ENCODE peak calls at places on chromosomes 1 and 21, in four cellular contexts. L, K, Y and F are unnamed samples. For H3K27me3, the result is how much of the 10 kb centered on the place peaks cover.

GRCh38 chr1:72851597-72851996 is 569.3 kb upstream of the NEGR1 start:
- DNase-seq in Y (no peak), K (no peak), L (no peak), F (no peak)

GRCh38 chr1:89542345-89542744 is 17.7 kb downstream of the LRRC8B start:
- DNase-seq in L (no peak), K (no peak), Y (no peak), F (no peak)

GRCh38 chr1:116943438-116943837 is 33.7 kb downstream of the PTGFRN start:
- DNase-seq in K (no peak), Y (peak), L (no peak), F (no peak)

GRCh38 chr21:15134711-15135110 is 69.9 kb upstream of the NRIP1 start:
- DNase-seq in Y (no peak), L (no peak), K (no peak), F (no peak)

GRCh38 chr1:31627930-31628421 is 10.5 kb downstream of the HCRTR1 start:
- DNase-seq in L (no peak), K (peak), Y (no peak), F (no peak)

GRCh38 chr1:6867688-6868370 is 82.6 kb downstream of the CAMTA1 start:
- DNase-seq in K (no peak), Y (no peak), L (no peak), F (no peak)

GRCh38 chr1:59570524-59570923 is 244.2 kb upstream of the HOOK1 start:
- DNase-seq in K (no peak), L (no peak), Y (no peak), F (no peak)

GRCh38 chr1:27940297-27940696 is 5.5 kb downstream of the SMPDL3B start:
- DNase-seq in K (no peak), L (peak), Y (peak), F (peak)

GRCh38 chr1:116910379-116911165 is 856 bp downstream of the PTGFRN start:
- DNase-seq in K (peak), L (peak), Y (peak), F (peak)

GRCh38 chr1:30345525-30346145 is 377.8 kb downstream of the MATN1 start:
- DNase-seq in K (no peak), L (no peak), Y (no peak), F (no peak)

GRCh38 chr1:91549041-91549735 is 48.5 kb downstream of the CDC7 start:
- DNase-seq in K (no peak), Y (no peak), L (no peak), F (no peak)

GRCh38 chr1:216580538-216581057 is 142.6 kb downstream of the ESRRG start:
- DNase-seq in Y (no peak), L (no peak), K (no peak), F (no peak)

GRCh38 chr1:173206816-173207595 is at the start of gene TNFSF4:
- DNase-seq in Y (no peak), K (no peak), L (no peak), F (no peak)

GRCh38 chr1:185338719-185339622 is 21.9 kb upstream of the IVNS1ABP start:
- DNase-seq in K (no peak), L (no peak), Y (no peak), F (no peak)

GRCh38 chr1:6083801-6084467 is 38.2 kb downstream of the KCNAB2 start:
- DNase-seq in K (peak), Y (no peak), L (no peak), F (no peak)

GRCh38 chr21:15051652-15052554 is 12.9 kb downstream of the NRIP1 start:
- DNase-seq in Y (no peak), L (no peak), K (no peak), F (no peak)

GRCh38 chr1:6507037-6507428 is 15.6 kb upstream of the PLEKHG5 start:
- DNase-seq in K (no peak), L (no peak), Y (no peak), F (no peak)

GRCh38 chr1:160284220-160284781 is 632 bp downstream of the PEX19 start:
- DNase-seq in L (no peak), K (no peak), Y (peak), F (no peak)

GRCh38 chr1:64515427-64515826 is 45.5 kb downstream of the CACHD1 start:
- DNase-seq in Y (no peak), K (no peak), L (peak), F (no peak)

GRCh38 chr1:112079446-112079845 is 90.0 kb upstream of the KCND3 start:
- DNase-seq in Y (no peak), K (no peak), L (no peak), F (no peak)

GRCh38 chr1:219324171-219324570 is 150.5 kb downstream of the LYPLAL1 start:
- DNase-seq in L (no peak), Y (no peak), K (no peak), F (no peak)

GRCh38 chr1:226100436-226101347 is 38.2 kb downstream of the H3-3A start:
- DNase-seq in Y (peak), K (peak), L (no peak), F (peak)

GRCh38 chr1:67459068-67459467 is 28.9 kb upstream of the SERBP1 start:
- DNase-seq in Y (no peak), L (no peak), K (no peak), F (peak)

GRCh38 chr21:44285547-44285992 is at the start of gene AIRE:
- DNase-seq in Y (peak), L (no peak), K (peak), F (peak)

GRCh38 chr1:156556354-156556753 is 16.0 kb downstream of the IQGAP3 start:
- DNase-seq in L (no peak), K (no peak), Y (no peak), F (no peak)

GRCh38 chr1:68963353-68963752 is 466.5 kb upstream of the DEPDC1 start:
- DNase-seq in Y (no peak), L (no peak), K (no peak), F (no peak)

GRCh38 chr1:168224991-168225390 is 813 bp upstream of the SFT2D2 start:
- DNase-seq in Y (no peak), L (no peak), K (no peak), F (no peak)
- H3K4me3 ChIP-seq in Y (no peak), L (no peak), K (peak), F (no peak)

GRCh38 chr1:166975361-166976129 is at the start of gene ILDR2:
- DNase-seq in L (no peak), K (peak), Y (peak), F (peak)
- H3K27me3 ChIP-seq in L (under half), K (under half), Y (half or more), F (half or more)

GRCh38 chr1:24503870-24504523 is 1.4 kb downstream of the RCAN3 start:
- DNase-seq in Y (no peak), K (no peak), L (no peak), F (no peak)
- H3K4me3 ChIP-seq in Y (no peak), K (no peak), L (peak), F (peak)

DNA sequence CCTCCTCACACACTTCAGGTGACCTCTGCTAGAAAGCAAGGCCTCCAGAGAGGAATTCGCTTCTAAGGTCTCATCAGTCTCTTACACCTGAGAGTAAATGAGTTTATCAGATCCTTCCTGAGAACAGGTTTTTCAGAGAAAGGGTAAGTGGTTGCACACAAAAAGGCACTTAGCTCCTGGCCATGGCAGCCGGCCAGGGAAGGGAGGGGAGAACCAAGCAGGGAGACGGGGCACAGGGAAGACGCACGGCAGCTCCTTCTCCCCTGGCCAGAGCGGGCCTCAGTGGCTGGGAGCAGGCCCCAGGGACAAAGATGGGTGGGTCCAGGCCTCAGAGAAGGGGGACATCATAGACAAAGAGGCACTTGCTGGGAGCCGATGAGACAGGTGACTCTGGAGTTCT is 3.6 kb upstream of the TNNT2 start:
- DNase-seq in Y (no peak), K (peak), L (no peak), F (no peak)
- H3K27me3 ChIP-seq in Y (under half), K (under half), L (under half), F (under half)

GRCh38 chr1:146036990-146037646 is 15.6 kb upstream of the HJV start:
- DNase-seq in L (peak), Y (peak), K (peak), F (peak)

GRCh38 chr1:146036241-146036989 is 14.9 kb upstream of the HJV start:
- DNase-seq in Y (peak), K (no peak), L (no peak), F (no peak)

GRCh38 chr1:146034976-146035469 is 13.5 kb upstream of the HJV start:
- DNase-seq in Y (no peak), K (no peak), L (no peak), F (peak)

GRCh38 chr1:146039844-146040194 is 18.3 kb upstream of the HJV start:
- DNase-seq in Y (peak), L (no peak), K (no peak), F (no peak)
- H3K4me3 ChIP-seq in Y (peak), L (peak), K (no peak), F (no peak)